ENCODE peak calls at places on chromosomes 7 and 10, in six cellular contexts. P, H, X, G, M and A are unnamed samples.

GRCh38 chr7:82050134-82050533 is 280.3 kb upstream of the HGF start:
- DNase-seq in P (peak; percentile 91), H (peak; percentile 59), X (no peak), G (no peak), M (no peak), A (no peak)

GRCh38 chr7:33726582-33726981 is 178.8 kb upstream of the BMPER start:
- DNase-seq in P (no peak), H (no peak), X (no peak), G (no peak), M (no peak), A (no peak)

GRCh38 chr10:80414126-80414898 is 6.0 kb downstream of the PRXL2A start:
- DNase-seq in P (peak; percentile 12), H (no peak), X (no peak), G (no peak), M (no peak), A (no peak)

GRCh38 chr7:158865462-158865922 is 9.1 kb downstream of the DYNC2I1 start:
- DNase-seq in P (no peak), H (no peak), X (no peak), G (no peak), M (no peak), A (no peak)

GRCh38 chr10:123134058-123134914 is 1.5 kb upstream of the HMX3 start:
- DNase-seq in P (no peak), H (no peak), X (no peak), G (no peak), M (no peak), A (no peak)

GRCh38 chr10:128017825-128018224 is 108.4 kb downstream of the MKI67 start:
- DNase-seq in P (no peak), H (no peak), X (no peak), G (no peak), M (no peak), A (no peak)

GRCh38 chr10:75726522-75727493 is 295.4 kb downstream of the LRMDA start:
- DNase-seq in P (no peak), H (no peak), X (no peak), G (no peak), M (no peak), A (no peak)

GRCh38 chr7:12685550-12685949 is 1.9 kb upstream of the ARL4A start:
- DNase-seq in P (peak; percentile 33), H (no peak), X (peak; percentile 37), G (no peak), M (no peak), A (no peak)

GRCh38 chr10:60114765-60115586 is 208.6 kb upstream of the CCDC6 start:
- DNase-seq in P (peak; percentile 69), H (peak; percentile 29), X (peak; percentile 13), G (no peak), M (no peak), A (no peak)

GRCh38 chr10:87761892-87762291 is 56.1 kb downstream of the ATAD1 start:
- DNase-seq in P (peak; percentile 82), H (peak; percentile 40), X (no peak), G (no peak), M (no peak), A (no peak)

GRCh38 chr7:104962781-104963180 is 51.2 kb upstream of the KMT2E start:
- DNase-seq in P (no peak), H (no peak), X (no peak), G (no peak), M (no peak), A (no peak)

GRCh38 chr7:128108641-128109423 is 77.6 kb upstream of the LRRC4 start:
- DNase-seq in P (no peak), H (no peak), X (no peak), G (no peak), M (no peak), A (no peak)

GRCh38 chr10:71621783-71622526 is 97.6 kb downstream of the C10orf105 start:
- DNase-seq in P (peak; percentile 36), H (peak; percentile 27), X (peak; percentile 24), G (no peak), M (no peak), A (no peak)

GRCh38 chr10:126905776-126906703 is 812 bp downstream of the DOCK1 start:
- DNase-seq in P (peak; percentile 52), H (no peak), X (peak; percentile 30), G (peak; percentile 48), M (peak; percentile 33), A (peak; percentile 32)

GRCh38 chr7:155356323-155357105 is 58.8 kb downstream of the INSIG1 start:
- DNase-seq in P (no peak), H (peak; percentile 31), X (peak; percentile 52), G (no peak), M (no peak), A (no peak)

GRCh38 chr7:71793251-71793650 is 618.9 kb downstream of the CALN1 start:
- DNase-seq in P (no peak), H (no peak), X (no peak), G (no peak), M (no peak), A (no peak)

GRCh38 chr7:141557360-141557759 is 6.2 kb downstream of the AGK start:
- DNase-seq in P (no peak), H (no peak), X (no peak), G (no peak), M (no peak), A (no peak)

GRCh38 chr7:66142996-66143395 is 28.3 kb downstream of the CRCP start:
- DNase-seq in P (no peak), H (no peak), X (no peak), G (no peak), M (no peak), A (no peak)

GRCh38 chr7:93476491-93477344 is 97.8 kb downstream of the CALCR start:
- DNase-seq in P (no peak), H (no peak), X (no peak), G (no peak), M (no peak), A (no peak)

GRCh38 chr7:17849504-17849903 is 90.8 kb downstream of the SNX13 start:
- DNase-seq in P (peak; percentile 64), H (no peak), X (no peak), G (no peak), M (no peak), A (no peak)

GRCh38 chr10:104415526-104416165 is 62.0 kb downstream of the CFAP58 start:
- DNase-seq in P (no peak), H (no peak), X (no peak), G (no peak), M (no peak), A (no peak)

GRCh38 chr10:72254891-72255568 is 18.7 kb upstream of the DDIT4 start:
- DNase-seq in P (peak; percentile 57), H (no peak), X (peak; percentile 91), G (peak; percentile 88), M (peak; percentile 93), A (peak; percentile 85)

GRCh38 chr7:129684777-129685176 is 73.3 kb downstream of the NRF1 start:
- DNase-seq in P (no peak), H (no peak), X (no peak), G (no peak), M (no peak), A (no peak)

GRCh38 chr7:786472-787255 is 45.6 kb upstream of the SUN1 start:
- DNase-seq in P (peak; percentile 51), H (peak; percentile 18), X (peak; percentile 78), G (peak; percentile 67), M (peak; percentile 80), A (peak; percentile 85)

GRCh38 chr10:3807928-3808496 is 23.0 kb upstream of the KLF6 start:
- DNase-seq in P (no peak), H (no peak), X (no peak), G (peak; percentile 58), M (no peak), A (no peak)
- H3K27ac ChIP-seq in P (peak overlapping the region; percentile 6), H (no peak overlapping the region), X (peak overlapping the region; percentile 98), G (peak overlapping the region; percentile 84), M (peak overlapping the region; percentile 91), A (peak overlapping the region; percentile 96)

DNA sequence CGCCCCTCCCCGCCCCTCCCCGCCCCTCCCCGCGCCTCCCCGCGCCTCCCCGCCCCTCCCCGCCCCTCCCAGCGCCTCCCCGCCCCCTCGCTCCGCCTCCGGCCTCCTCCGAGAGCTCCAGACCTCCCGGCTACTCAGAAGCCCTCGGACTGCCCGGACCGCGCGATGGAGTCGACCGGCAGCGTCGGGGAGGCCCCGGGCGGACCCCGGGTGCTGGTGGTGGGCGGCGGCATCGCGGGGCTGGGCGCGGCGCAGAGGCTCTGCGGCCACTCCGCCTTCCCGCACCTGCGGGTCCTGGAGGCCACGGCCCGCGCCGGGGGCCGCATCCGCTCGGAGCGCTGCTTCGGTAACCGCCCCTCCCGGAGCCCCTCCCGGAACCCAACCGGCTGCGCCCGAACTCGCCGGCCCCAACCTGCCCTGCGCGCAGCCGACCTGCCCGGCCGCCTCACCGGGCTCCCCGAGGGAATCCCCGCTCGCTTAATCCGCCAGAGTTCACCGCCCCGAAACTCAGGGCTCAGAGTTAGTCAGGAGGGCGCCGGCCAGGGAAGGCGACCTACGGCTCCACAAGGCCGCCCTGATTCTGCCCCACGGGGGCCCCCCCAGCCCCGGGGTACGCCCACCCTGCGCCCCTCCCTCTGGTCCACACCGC is at the start of gene PAOX:
- DNase-seq in P (peak; percentile 46), H (no peak), X (peak; percentile 72), G (peak; percentile 81), M (peak; percentile 75), A (peak; percentile 68)
- TF ChIP-seq POLR2A in P (no peak), H (no peak), X (no peak), G (peak; percentile 21), M (no peak), A (no peak)

GRCh38 chr10:28551086-28551485 is 18.2 kb downstream of the WAC start:
- DNase-seq in P (no peak), H (no peak), X (no peak), G (no peak), M (no peak), A (no peak)
- H3K4me1 ChIP-seq in P (peaks cover 4% of the 10 kb centered on the region), H (peaks cover 9% of the 10 kb centered on the region), X (peaks cover 55% of the 10 kb centered on the region), G (peaks cover 68% of the 10 kb centered on the region), M (peaks cover 41% of the 10 kb centered on the region), A (no peaks in the 10 kb centered on the region)

GRCh38 chr7:6619961-6620360 is 4.6 kb downstream of the ZNF853 start:
- DNase-seq in P (no peak), H (no peak), X (no peak), G (no peak), M (no peak), A (no peak)

GRCh38 chr7:6624246-6624611 is 8.8 kb downstream of the ZNF853 start:
- DNase-seq in P (no peak), H (no peak), X (no peak), G (no peak), M (no peak), A (no peak)

GRCh38 chr7:6621195-6622128 is 6.1 kb downstream of the ZNF853 start:
- DNase-seq in P (no peak), H (no peak), X (no peak), G (no peak), M (no peak), A (no peak)

GRCh38 chr7:6622129-6622710 is 6.8 kb downstream of the ZNF853 start:
- DNase-seq in P (no peak), H (no peak), X (no peak), G (no peak), M (no peak), A (no peak)

GRCh38 chr7:6623589-6624245 is 8.3 kb downstream of the ZNF853 start:
- DNase-seq in P (no peak), H (no peak), X (no peak), G (no peak), M (no peak), A (no peak)
- H3K27ac ChIP-seq in P (no peak overlapping the region), H (no peak overlapping the region), X (no peak overlapping the region), G (no peak overlapping the region), M (no peak overlapping the region), A (no peak overlapping the region)

DNA sequence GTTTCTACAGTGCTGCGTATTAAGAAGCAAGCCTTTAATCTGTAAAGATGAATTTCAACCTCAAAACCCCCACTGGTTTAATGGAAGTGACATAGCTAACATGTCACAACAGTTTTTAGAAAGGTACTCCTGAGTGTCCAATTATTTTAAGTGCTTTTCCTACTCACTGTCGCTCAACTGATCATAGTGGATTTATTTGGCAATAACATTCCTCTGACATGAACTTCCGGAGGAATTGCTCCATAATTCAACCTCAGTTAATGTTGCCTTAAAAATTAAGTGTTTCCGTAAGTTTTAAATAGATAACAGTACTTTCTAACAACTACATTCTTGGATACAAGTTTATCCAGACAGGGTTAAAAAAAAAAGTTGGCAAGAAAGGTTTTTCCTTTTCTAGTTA is 57.4 kb downstream of the AGMO start:
- DNase-seq in P (no peak), H (no peak), X (no peak), G (no peak), M (no peak), A (no peak)
- TF ChIP-seq POLR2A in P (no peak), H (no peak), X (no peak), G (no peak), M (no peak), A (no peak)